ENCODE peak calls at places on chromosomes 5 and 9, in six cellular contexts. Y is K562, W is NB4, D is endothelial cell of umbilical vein, Q is GM12878, N is HepG2. A is an unnamed sample.

GRCh38 chr9:137502008-137502913 is 43.1 kb upstream of the NSMF start:
- DNase-seq in W (no peak), D (no peak), N (no peak), Q (no peak), Y (peak; percentile 58), A (peak; percentile 84)

GRCh38 chr5:58842851-58843250 is 260.0 kb downstream of the RAB3C start:
- DNase-seq in W (peak; percentile 55), Q (no peak), D (no peak), N (no peak), Y (no peak), A (no peak)

GRCh38 chr5:90641528-90641927 is 82.9 kb downstream of the ADGRV1 start:
- DNase-seq in D (no peak), W (no peak), Y (peak; percentile 65), Q (peak; percentile 55), N (no peak), A (no peak)

GRCh38 chr5:172437445-172438303 is 16.7 kb downstream of the SH3PXD2B start:
- DNase-seq in W (peak; percentile 43), N (peak; percentile 23), Y (no peak), D (peak; percentile 95), Q (no peak), A (no peak)

GRCh38 chr9:38066907-38067610 is 2.0 kb downstream of the SHB start:
- DNase-seq in D (peak; percentile 48), N (no peak), Q (no peak), W (no peak), Y (peak; percentile 41), A (no peak)

GRCh38 chr5:127088226-127088625 is 14.9 kb upstream of the C5orf63 start:
- DNase-seq in Q (no peak), W (peak; percentile 39), N (no peak), D (no peak), Y (no peak), A (peak; percentile 41)

GRCh38 chr5:80170117-80170535 is 85.7 kb downstream of the SERINC5 start:
- DNase-seq in Y (no peak), N (no peak), W (no peak), D (no peak), Q (no peak), A (no peak)

GRCh38 chr5:138974227-138975063 is 99.3 kb upstream of the LRRTM2 start:
- DNase-seq in D (peak; percentile 97), N (no peak), W (no peak), Q (no peak), Y (peak; percentile 79), A (no peak)

GRCh38 chr5:160379485-160379884 is 9.1 kb upstream of the C1QTNF2 start:
- DNase-seq in Y (no peak), Q (no peak), N (no peak), D (no peak), W (no peak), A (no peak)
- TF ChIP-seq MYC in Y (no peak), Q (no peak), N (no peak), D (no peak), W (no peak), A (no peak)

GRCh38 chr9:128104171-128104618 is 23.3 kb downstream of the PTGES2 start:
- DNase-seq in Y (no peak), D (peak; percentile 58), Q (no peak), N (peak; percentile 87), W (no peak), A (no peak)

GRCh38 chr9:128101690-128102089 is 25.8 kb downstream of the PTGES2 start:
- DNase-seq in W (no peak), N (no peak), Q (no peak), D (no peak), Y (no peak), A (no peak)

GRCh38 chr9:128103589-128103962 is 24.0 kb downstream of the PTGES2 start:
- DNase-seq in W (no peak), Y (no peak), D (no peak), Q (no peak), N (peak; percentile 41), A (no peak)

GRCh38 chr9:128102196-128102595 is 25.3 kb downstream of the PTGES2 start:
- DNase-seq in W (no peak), N (no peak), Y (no peak), Q (no peak), D (no peak), A (no peak)

DNA sequence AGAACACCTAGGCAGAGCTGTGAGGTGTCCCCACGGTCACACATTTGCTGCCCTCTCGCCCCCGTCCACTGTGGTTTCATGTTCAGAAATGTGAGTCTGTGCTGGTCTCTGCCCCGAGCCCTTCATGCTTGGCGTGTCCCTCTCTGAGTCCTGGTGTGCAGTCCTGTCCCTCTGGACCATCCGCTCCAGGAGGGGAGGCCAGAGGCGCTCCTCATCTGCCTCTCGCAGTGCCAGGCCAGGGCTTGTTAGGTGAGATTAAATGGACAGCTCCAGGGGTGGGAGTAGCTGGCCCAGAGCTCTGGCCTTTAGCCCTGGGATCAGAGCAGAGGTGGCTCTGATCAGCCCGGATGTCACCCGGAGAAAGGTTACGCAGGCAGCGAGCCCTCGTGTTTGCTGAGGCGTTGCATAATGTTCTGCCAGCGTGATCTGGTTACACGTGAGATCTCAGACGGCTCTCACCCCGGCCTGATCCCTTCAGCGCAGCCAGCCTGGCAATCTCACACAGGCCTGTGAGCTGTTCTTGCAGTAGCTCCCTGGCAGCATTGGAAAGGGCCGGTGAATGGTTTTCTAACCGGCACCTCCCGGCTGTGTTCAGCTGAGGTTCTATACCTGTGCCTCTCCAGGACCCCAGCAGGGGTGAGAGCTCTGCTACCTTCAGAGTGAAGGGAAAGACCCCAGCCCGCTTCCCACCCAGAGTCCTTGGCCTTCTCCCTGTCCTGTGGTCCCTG is 24.5 kb downstream of the PTGES2 start:
- DNase-seq in D (no peak), N (peak; percentile 94), W (no peak), Q (no peak), Y (no peak), A (no peak)
- TF ChIP-seq MYC in D (no peak), N (peak; percentile 96), W (no peak), Q (no peak), Y (no peak), A (no peak)

GRCh38 chr5:112234000-112234399 is 185.1 kb downstream of the EPB41L4A start:
- DNase-seq in Q (no peak), Y (no peak), W (no peak), N (no peak), D (no peak), A (no peak)

GRCh38 chr5:112237456-112237855 is 181.6 kb downstream of the EPB41L4A start:
- DNase-seq in W (no peak), D (no peak), Y (no peak), Q (no peak), N (no peak), A (no peak)

GRCh38 chr5:112228672-112229071 is 190.4 kb downstream of the EPB41L4A start:
- DNase-seq in W (no peak), D (peak; percentile 69), Y (no peak), N (no peak), Q (no peak), A (peak; percentile 73)

GRCh38 chr5:112227911-112228631 is 191.0 kb downstream of the EPB41L4A start:
- DNase-seq in W (no peak), Q (no peak), N (peak; percentile 1), D (no peak), Y (no peak), A (no peak)

GRCh38 chr5:112232651-112233050 is 186.4 kb downstream of the EPB41L4A start:
- DNase-seq in W (no peak), Y (no peak), Q (no peak), N (no peak), D (no peak), A (peak; percentile 65)
- TF ChIP-seq MYC in W (no peak), Y (no peak), Q (no peak), N (no peak), D (no peak), A (no peak)

GRCh38 chr9:130583271-130583670 is 3.9 kb downstream of the FUBP3 start:
- DNase-seq in N (no peak), Y (no peak), D (no peak), Q (no peak), W (no peak), A (no peak)
- TF ChIP-seq MYC in N (no peak), Y (no peak), D (no peak), Q (no peak), W (no peak), A (no peak)

DNA sequence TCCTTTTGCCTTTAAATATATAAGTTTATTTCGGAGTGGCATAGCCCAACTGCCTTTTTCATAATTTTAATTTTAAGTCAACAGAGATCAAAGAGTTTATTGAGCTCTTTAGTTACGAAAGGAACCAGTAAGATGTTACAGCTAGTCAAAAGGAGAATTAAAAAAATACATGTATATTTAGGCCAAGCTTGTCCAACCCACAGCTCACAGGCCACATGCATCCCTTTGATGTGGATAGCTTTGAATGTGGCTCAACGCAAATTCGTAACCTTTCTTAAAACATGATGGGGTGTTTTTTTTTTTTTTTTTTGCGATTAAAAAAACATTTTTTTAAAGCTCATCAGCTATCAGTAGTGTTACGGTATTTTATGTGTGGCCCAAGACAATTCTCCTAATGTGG is 50.2 kb upstream of the IL31RA start:
- DNase-seq in D (no peak), Y (no peak), N (no peak), W (no peak), Q (no peak), A (no peak)
- TF ChIP-seq MYC in D (no peak), Y (no peak), N (no peak), W (no peak), Q (no peak), A (no peak)

DNA sequence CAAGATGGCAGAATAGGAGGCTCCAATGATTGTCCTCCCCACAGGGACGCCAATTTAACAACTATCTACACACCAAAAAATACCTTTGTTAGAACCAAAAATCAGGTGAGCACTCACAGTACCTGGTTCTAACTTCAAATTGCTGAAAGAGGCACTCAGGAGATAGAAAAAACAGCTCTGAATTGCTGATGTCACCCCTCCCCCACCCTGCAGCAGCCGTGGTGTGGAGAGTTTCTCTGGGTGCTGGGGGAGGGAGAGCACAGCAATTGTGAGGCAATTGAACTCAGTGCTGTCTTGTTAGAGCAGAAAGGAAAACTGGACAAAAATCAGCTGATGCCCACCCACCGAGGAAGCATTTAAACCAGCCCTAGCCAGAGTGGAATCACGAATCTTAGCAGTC is 41.8 kb downstream of the TNFSF8 start:
- DNase-seq in Y (no peak), N (no peak), D (no peak), W (no peak), Q (no peak), A (no peak)
- TF ChIP-seq MYC in Y (no peak), N (no peak), D (no peak), W (no peak), Q (no peak), A (no peak)

A was measured in A549.